ENCODE peak calls at places on chromosomes 6 and 20, in four cellular contexts. R is K562, V is HepG2, G is GM12878. N is an unnamed sample.

GRCh38 chr20:39358052-39358451 is 395.9 kb downstream of the DHX35 start:
- DNase-seq in R (no peak), V (no peak), G (peak), N (no peak)

GRCh38 chr6:6995328-6995727 is 112.4 kb upstream of the RREB1 start:
- DNase-seq in R (no peak), V (no peak), G (no peak), N (no peak)

GRCh38 chr6:163391983-163392382 is 22.5 kb upstream of the QKI start:
- DNase-seq in R (no peak), V (no peak), G (no peak), N (no peak)

GRCh38 chr6:16585805-16586204 is 175.5 kb downstream of the ATXN1 start:
- DNase-seq in R (no peak), V (no peak), G (no peak), N (no peak)

GRCh38 chr20:48723308-48724264 is 104.2 kb downstream of the PREX1 start:
- DNase-seq in R (no peak), V (peak), G (no peak), N (no peak)

GRCh38 chr6:169253745-169254238 is at the start of gene THBS2:
- DNase-seq in R (no peak), V (no peak), G (no peak), N (no peak)

GRCh38 chr6:142833054-142833453 is 111.9 kb downstream of the HIVEP2 start:
- DNase-seq in R (no peak), V (no peak), G (no peak), N (no peak)

GRCh38 chr6:6696867-6697531 is 108.5 kb downstream of the LY86 start:
- DNase-seq in R (peak), V (peak), G (no peak), N (peak)

GRCh38 chr6:35165630-35166071 is 24.5 kb upstream of the TCP11 start:
- DNase-seq in R (no peak), V (peak), G (peak), N (no peak)

GRCh38 chr20:20161611-20162010 is 109.3 kb downstream of the CFAP61 start:
- DNase-seq in R (no peak), V (no peak), G (no peak), N (no peak)

GRCh38 chr6:36133148-36133547 is 2.8 kb downstream of the MAPK13 start:
- DNase-seq in R (no peak), V (no peak), G (no peak), N (no peak)

GRCh38 chr6:30489081-30490030 is at the start of gene HLA-E:
- DNase-seq in R (peak), V (peak), G (peak), N (peak)

GRCh38 chr6:150490586-150490985 is 109.1 kb upstream of the PLEKHG1 start:
- DNase-seq in R (no peak), V (no peak), G (no peak), N (no peak)

GRCh38 chr6:27026361-27026760 is 221.1 kb upstream of the PRSS16 start:
- DNase-seq in R (no peak), V (no peak), G (no peak), N (no peak)
- TF ChIP-seq NR2C2 in R (no peak), V (no peak), G (no peak), N (no peak)

GRCh38 chr20:16974855-16975162 is 226.7 kb downstream of the OTOR start:
- DNase-seq in R (no peak), V (no peak), G (no peak), N (no peak)

GRCh38 chr20:16975682-16976081 is 227.5 kb downstream of the OTOR start:
- DNase-seq in R (no peak), V (no peak), G (no peak), N (no peak)

GRCh38 chr20:16978497-16978896 is 230.3 kb downstream of the OTOR start:
- DNase-seq in R (no peak), V (no peak), G (no peak), N (no peak)

GRCh38 chr20:16970751-16971150 is 222.6 kb downstream of the OTOR start:
- DNase-seq in R (no peak), V (no peak), G (no peak), N (no peak)

DNA sequence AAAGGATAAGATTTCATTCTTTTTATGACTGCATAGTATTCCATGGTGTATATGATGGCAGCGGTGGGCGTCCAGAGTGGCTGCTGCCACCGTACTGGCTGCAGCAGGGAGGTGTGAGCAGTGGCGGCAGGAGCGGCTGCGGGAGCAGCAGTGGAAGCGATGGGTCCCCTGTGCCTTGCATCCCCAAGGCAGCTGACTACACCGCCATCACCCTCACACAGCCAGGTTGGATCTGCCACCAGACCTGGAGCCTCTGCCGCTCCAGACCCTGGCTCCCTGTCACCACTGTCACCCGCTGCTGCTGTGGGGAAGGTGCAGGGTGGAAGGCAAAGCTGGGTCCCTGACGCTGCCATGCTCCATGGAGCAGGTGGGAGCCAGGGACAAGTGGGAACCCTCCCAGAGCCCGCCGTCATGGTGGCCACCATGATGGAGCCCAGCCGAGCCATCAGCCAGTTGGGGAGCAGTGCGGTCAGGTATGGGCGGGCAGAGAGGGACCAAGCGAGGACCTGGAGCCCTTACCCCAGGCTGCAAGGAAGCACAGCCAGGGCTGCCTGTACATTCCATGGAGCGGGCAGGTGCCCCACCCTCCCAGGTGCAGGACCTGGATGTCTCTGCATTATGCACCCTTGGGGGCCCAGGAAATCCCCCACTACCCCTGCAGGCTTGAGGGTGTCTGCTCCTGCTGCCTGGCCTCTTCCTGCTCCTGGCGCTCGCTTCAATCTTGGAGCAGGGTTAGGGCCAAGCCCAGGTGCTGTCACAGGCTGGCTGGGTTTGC is 226.1 kb downstream of the OTOR start:
- DNase-seq in R (no peak), V (no peak), G (no peak), N (no peak)
- TF ChIP-seq NR2C2 in R (no peak), V (no peak), G (no peak), N (no peak)

DNA sequence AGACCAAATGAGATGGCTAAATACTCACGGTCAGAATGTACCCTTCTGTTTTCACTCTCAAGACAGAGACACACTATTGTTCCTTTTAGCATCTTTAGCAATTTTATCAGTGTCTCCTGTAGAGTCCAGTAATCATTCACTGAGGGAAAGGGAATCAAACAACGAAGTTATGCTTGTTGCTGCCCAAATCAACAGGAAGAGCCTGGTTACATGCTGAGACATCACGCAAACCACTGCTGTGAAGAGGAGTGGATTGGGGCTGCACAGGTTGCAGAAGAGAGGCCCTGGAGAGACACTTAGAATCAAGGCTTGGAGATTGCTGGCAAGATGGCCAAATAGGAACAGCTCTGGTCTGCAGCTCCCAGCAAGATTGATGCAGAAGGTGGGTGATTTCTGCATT is 40.5 kb upstream of the B3GAT2 start:
- DNase-seq in R (no peak), V (no peak), G (no peak), N (no peak)
- TF ChIP-seq NR2C2 in R (no peak), V (no peak), G (no peak), N (no peak)

GRCh38 chr6:1286972-1287600 is 24.8 kb upstream of the FOXQ1 start:
- DNase-seq in R (no peak), V (no peak), G (no peak), N (no peak)
- TF ChIP-seq NR2C2 in R (no peak), V (no peak), G (no peak), N (no peak)

GRCh38 chr20:2692036-2692885 is at the start of gene EBF4:
- DNase-seq in R (peak), V (no peak), G (no peak), N (peak)
- TF ChIP-seq NR2C2 in R (no peak), V (peak), G (no peak), N (no peak)

DNA sequence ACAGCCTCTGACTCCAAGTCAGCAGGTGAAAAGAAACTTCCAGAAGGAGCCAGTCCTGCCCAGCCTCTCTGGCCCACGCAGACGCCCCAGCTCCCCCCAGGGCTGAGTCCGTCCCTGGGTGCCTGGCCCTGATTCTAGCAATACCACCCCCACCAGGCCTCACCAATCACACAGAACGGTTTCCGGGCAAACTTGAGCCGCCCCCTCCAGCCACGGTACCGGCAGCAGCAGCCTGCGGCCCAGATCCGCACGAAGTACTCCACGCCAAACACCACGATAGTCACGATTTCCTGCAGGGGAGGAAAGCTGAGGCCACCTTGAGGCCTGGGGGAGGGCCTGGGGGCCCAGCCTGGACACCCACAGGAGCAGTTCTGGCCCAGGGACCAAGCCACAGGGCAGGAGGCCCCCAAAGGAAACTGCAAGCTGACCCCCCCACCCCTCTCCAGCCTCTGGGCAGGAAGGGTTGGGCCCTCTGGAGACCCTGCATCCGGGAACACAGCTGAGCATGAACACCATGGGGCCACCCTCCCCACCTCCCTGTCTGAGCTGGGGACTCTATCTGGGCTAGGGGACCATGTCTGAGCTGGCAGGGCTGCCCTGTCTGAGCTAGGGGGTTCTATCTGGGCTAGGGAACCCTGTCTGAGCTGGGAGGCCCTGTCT is 27.2 kb downstream of the KCNQ2 start:
- DNase-seq in R (no peak), V (no peak), G (no peak), N (no peak)
- TF ChIP-seq NR2C2 in R (no peak), V (no peak), G (no peak), N (no peak)

GRCh38 chr20:18728867-18729224 is 84.7 kb upstream of the SCP2D1 start:
- DNase-seq in R (no peak), V (no peak), G (no peak), N (no peak)

GRCh38 chr20:18729426-18729825 is 84.2 kb upstream of the SCP2D1 start:
- DNase-seq in R (no peak), V (no peak), G (no peak), N (no peak)

GRCh38 chr20:18724788-18725476 is 88.7 kb upstream of the SCP2D1 start:
- DNase-seq in R (no peak), V (no peak), G (no peak), N (no peak)

GRCh38 chr20:18728165-18728866 is 85.3 kb upstream of the SCP2D1 start:
- DNase-seq in R (no peak), V (peak), G (peak), N (no peak)

GRCh38 chr20:18727032-18727508 is 86.5 kb upstream of the SCP2D1 start:
- DNase-seq in R (no peak), V (no peak), G (no peak), N (no peak)
- TF ChIP-seq NR2C2 in R (no peak), V (no peak), G (no peak), N (no peak)

GRCh38 chr6:29142349-29142748 is 28.4 kb upstream of the OR2J2 start:
- DNase-seq in R (no peak), V (no peak), G (no peak), N (no peak)
- TF ChIP-seq NR2C2 in R (no peak), V (no peak), G (no peak), N (no peak)

DNA sequence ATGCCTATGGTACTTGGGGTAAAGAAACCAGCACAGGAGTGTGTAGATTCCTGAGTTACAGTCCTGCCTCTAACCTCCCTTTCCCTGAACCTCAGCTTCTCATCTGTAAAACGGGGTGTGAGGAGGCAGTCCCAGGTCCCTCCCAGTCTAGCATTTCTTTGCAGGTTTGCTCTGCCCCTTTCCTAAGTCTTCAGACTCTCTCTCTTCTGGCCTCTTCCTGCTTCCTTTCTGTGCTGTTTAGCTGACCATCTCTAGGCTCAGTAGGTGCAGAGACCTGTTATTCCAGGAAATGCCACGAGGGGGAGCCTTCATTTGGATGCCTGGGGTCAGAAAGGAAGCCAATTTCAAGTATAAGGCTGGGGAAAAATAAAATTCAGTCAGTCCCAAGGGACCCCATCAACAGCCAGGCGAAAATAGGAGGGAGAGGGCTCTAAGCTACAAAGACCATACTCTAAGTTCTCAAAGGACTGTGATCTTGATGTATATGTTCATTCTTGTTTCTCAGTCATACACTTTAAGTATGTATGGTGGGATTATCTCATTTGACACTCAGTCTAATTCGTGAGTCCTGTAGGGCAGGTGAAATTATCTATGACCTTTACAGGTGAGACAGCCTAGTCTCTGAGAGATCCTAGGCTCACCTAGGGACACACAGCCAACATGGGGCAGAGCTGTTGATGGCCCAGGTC is 89.1 kb downstream of the NCR2 start:
- DNase-seq in R (peak), V (peak), G (peak), N (peak)
- TF ChIP-seq NR2C2 in R (no peak), V (peak), G (no peak), N (no peak)

GRCh38 chr6:149012040-149012545 is 265.3 kb downstream of the UST start:
- DNase-seq in R (no peak), V (no peak), G (no peak), N (no peak)
- TF ChIP-seq NR2C2 in R (no peak), V (no peak), G (no peak), N (no peak)

N was measured in WTC11.